ENCODE peak calls at places on chromosomes 6 and 20, in nine cellular contexts. O is AG04450; X is EL; W is fibroblast of pulmonary artery; P is caudate nucleus; M is kidney tubule cell; H is activated naive CD4-positive, alpha-beta T cell treated with anti-CD3 and anti-CD28 coated beads, Interleukin-2, amount 10 ng/mL, durations not matched to agents 7 days and 5 days; G is CD4-positive, CD25-positive, alpha-beta regulatory T cell; E is transverse colon. T is an unnamed sample.

GRCh38 chr6:151412905-151413304 is 21.5 kb upstream of the ZBTB2 start:
- DNase-seq in O (no peak), X (no peak), W (no peak), P (no peak), M (no peak), H (no peak), G (no peak), E (no peak), T (no peak)

GRCh38 chr20:723756-724155 is 44.5 kb downstream of the SLC52A3 start:
- DNase-seq in O (no peak), X (no peak), W (no peak), P (no peak), M (no peak), H (no peak), G (no peak), E (no peak), T (no peak)

GRCh38 chr20:962223-962622 is 39.9 kb downstream of the RSPO4 start:
- DNase-seq in O (no peak), X (no peak), W (no peak), P (no peak), M (no peak), H (no peak), G (no peak), E (no peak), T (no peak)

GRCh38 chr6:169326067-169326799 is 72.6 kb upstream of the THBS2 start:
- DNase-seq in O (no peak), X (peak; percentile 68), W (peak; percentile 62), P (peak; percentile 5), M (peak; percentile 48), H (no peak), G (no peak), E (no peak), T (no peak)

GRCh38 chr6:39812853-39813533 is 20.8 kb downstream of the DAAM2 start:
- DNase-seq in O (no peak), X (peak; percentile 52), W (peak; percentile 83), P (no peak), M (no peak), H (no peak), G (no peak), E (no peak), T (no peak)

GRCh38 chr6:112571886-112572285 is 224.8 kb downstream of the RFPL4B start:
- DNase-seq in O (peak; percentile 43), X (peak; percentile 54), W (peak; percentile 22), P (no peak), M (no peak), H (no peak), G (no peak), E (no peak), T (no peak)

GRCh38 chr6:37323568-37323967 is 30.2 kb upstream of the RNF8 start:
- DNase-seq in O (no peak), X (peak; percentile 47), W (peak; percentile 44), P (no peak), M (no peak), H (no peak), G (no peak), E (no peak), T (no peak)

GRCh38 chr20:1857403-1857941 is 37.7 kb upstream of the SIRPA start:
- DNase-seq in O (no peak), X (no peak), W (no peak), P (no peak), M (no peak), H (no peak), G (no peak), E (no peak), T (no peak)

GRCh38 chr6:92052513-92052912 is 1366.8 kb downstream of the EPHA7 start:
- DNase-seq in O (no peak), X (no peak), W (no peak), P (no peak), M (no peak), H (no peak), G (no peak), E (no peak), T (no peak)

GRCh38 chr6:37822851-37823682 is 3.5 kb downstream of the ZFAND3 start:
- DNase-seq in O (no peak), X (no peak), W (peak; percentile 39), P (no peak), M (peak; percentile 32), H (no peak), G (no peak), E (peak; percentile 89), T (no peak)

GRCh38 chr6:137019476-137020272 is 25.1 kb downstream of the IL20RA start:
- DNase-seq in O (no peak), X (no peak), W (no peak), P (no peak), M (no peak), H (no peak), G (no peak), E (no peak), T (no peak)

GRCh38 chr20:35020108-35021031 is 64.7 kb downstream of the MYH7B start:
- DNase-seq in O (no peak), X (no peak), W (peak; percentile 34), P (no peak), M (no peak), H (no peak), G (no peak), E (no peak), T (no peak)

GRCh38 chr6:151154418-151154817 is 85.3 kb upstream of the AKAP12 start:
- DNase-seq in O (no peak), X (no peak), W (peak; percentile 47), P (no peak), M (no peak), H (no peak), G (no peak), E (peak; percentile 22), T (no peak)

GRCh38 chr6:168050861-168051586 is 28.0 kb downstream of the FRMD1 start:
- DNase-seq in O (no peak), X (no peak), W (peak; percentile 29), P (no peak), M (peak; percentile 20), H (no peak), G (no peak), E (no peak), T (no peak)

GRCh38 chr20:2576317-2576727 is 39.9 kb downstream of the TMC2 start:
- DNase-seq in O (no peak), X (no peak), W (no peak), P (no peak), M (no peak), H (no peak), G (no peak), E (no peak), T (no peak)

GRCh38 chr20:24990810-24991252 is 1.7 kb downstream of the APMAP start:
- DNase-seq in O (no peak), X (no peak), W (no peak), P (no peak), M (peak; percentile 16), H (no peak), G (no peak), E (no peak), T (no peak)

GRCh38 chr6:132816665-132817064 is 2.3 kb downstream of the RPS12 start:
- DNase-seq in O (no peak), X (no peak), W (no peak), P (no peak), M (no peak), H (no peak), G (no peak), E (no peak), T (no peak)

GRCh38 chr6:164085552-164086325 is 671.2 kb downstream of the QKI start:
- DNase-seq in O (no peak), X (peak; percentile 51), W (peak; percentile 96), P (peak; percentile 75), M (peak; percentile 45), H (no peak), G (no peak), E (no peak), T (no peak)

GRCh38 chr6:127641905-127642304 is 64.9 kb downstream of the C6orf58 start:
- DNase-seq in O (peak; percentile 3), X (peak; percentile 50), W (peak; percentile 59), P (no peak), M (peak; percentile 44), H (no peak), G (no peak), E (no peak), T (no peak)

GRCh38 chr20:62702886-62703852 is 5.5 kb upstream of the NTSR1 start:
- DNase-seq in O (peak; percentile 72), X (peak; percentile 95), W (peak; percentile 81), P (no peak), M (peak; percentile 81), H (no peak), G (no peak), E (no peak), T (no peak)

GRCh38 chr6:91812596-91813274 is 1225.9 kb upstream of the MAP3K7 start:
- DNase-seq in O (no peak), X (no peak), W (no peak), P (no peak), M (peak; percentile 39), H (no peak), G (no peak), E (no peak), T (no peak)

GRCh38 chr6:89539779-89540178 is 98.8 kb downstream of the LYRM2 start:
- DNase-seq in O (no peak), X (no peak), W (no peak), P (no peak), M (no peak), H (no peak), G (no peak), E (no peak), T (no peak)

GRCh38 chr20:19552144-19552895 is 205.7 kb upstream of the RIN2 start:
- DNase-seq in O (no peak), X (no peak), W (peak; percentile 9), P (no peak), M (peak; percentile 39), H (no peak), G (no peak), E (no peak), T (no peak)

GRCh38 chr6:119313937-119314893 is 35.3 kb downstream of the MAN1A1 start:
- DNase-seq in O (no peak), X (no peak), W (no peak), P (no peak), M (no peak), H (peak; percentile 37), G (peak; percentile 11), E (peak; percentile 24), T (no peak)

GRCh38 chr6:30129818-30130679 is 5.9 kb upstream of the TRIM40 start:
- DNase-seq in O (no peak), X (no peak), W (no peak), P (no peak), M (no peak), H (no peak), G (no peak), E (no peak), T (no peak)

GRCh38 chr6:16200231-16200941 is 38.0 kb upstream of the GMPR start:
- DNase-seq in O (no peak), X (no peak), W (peak; percentile 8), P (no peak), M (no peak), H (no peak), G (no peak), E (peak; percentile 41), T (no peak)

GRCh38 chr6:87628881-87629280 is 38.9 kb downstream of the ORC3 start:
- DNase-seq in O (no peak), X (no peak), W (peak; percentile 31), P (no peak), M (no peak), H (no peak), G (no peak), E (no peak), T (no peak)

T was measured in T follicular helper cell.